ENCODE peak calls at places on chromosomes 2 and 18, in four cellular contexts. J is breast epithelium, S is thoracic aorta, T is COR-L47. F is an unnamed sample.

GRCh38 chr2:113940891-113941290 is 51.0 kb downstream of the ACTR3 start:
- DNase-seq in J (no peak), S (no peak), T (no peak), F (no peak)

GRCh38 chr2:122077114-122077513 is 321.7 kb downstream of the TSN start:
- DNase-seq in J (no peak), S (no peak), T (no peak), F (no peak)

GRCh38 chr2:216539791-216540241 is 41.2 kb downstream of the RPL37A start:
- DNase-seq in J (peak), S (no peak), T (peak), F (no peak)

GRCh38 chr2:7752291-7752690 is 835.1 kb downstream of the RNF144A start:
- DNase-seq in J (no peak), S (no peak), T (no peak), F (no peak)

GRCh38 chr18:22814329-22814703 is 118.8 kb upstream of the RBBP8 start:
- DNase-seq in J (no peak), S (no peak), T (no peak), F (no peak)

GRCh38 chr2:26075173-26075572 is 41.3 kb downstream of the RAB10 start:
- DNase-seq in J (no peak), S (no peak), T (no peak), F (no peak)

GRCh38 chr2:181466661-181467576 is 9.7 kb downstream of the ITGA4 start:
- DNase-seq in J (peak), S (no peak), T (peak), F (peak)

GRCh38 chr2:218856168-218856895 is 3.3 kb upstream of the WNT6 start:
- DNase-seq in J (no peak), S (no peak), T (no peak), F (no peak)

GRCh38 chr2:40230717-40231300 is 221.1 kb downstream of the SLC8A1 start:
- DNase-seq in J (no peak), S (no peak), T (no peak), F (no peak)

GRCh38 chr2:54015809-54016703 is 45.3 kb upstream of the PSME4 start:
- DNase-seq in J (no peak), S (no peak), T (no peak), F (no peak)

GRCh38 chr2:2698182-2699116 is 367.4 kb upstream of the MYT1L start:
- DNase-seq in J (no peak), S (no peak), T (peak), F (no peak)

F was measured in activated T-helper 1 cell treated with anti-CD3 and anti-CD28 coated beads, Interleukin-2, amount 50 U/mL, for 16 hours.